ENCODE peak calls at places on chromosomes 11 and 22, in six cellular contexts. One of them, this sample, is unnamed. For H3K36me3, the result is how much of the 10 kb centered on the place peaks cover.

GRCh38 chr11:107808526-107808925 is 50.1 kb downstream of the SLC35F2 start:
- DNase-seq in endothelial cell of umbilical vein: no peak
- DNase-seq in prostate gland: no peak
- DNase-seq in suprapubic skin: no peak
- DNase-seq in sigmoid colon: no peak
- DNase-seq in transverse colon: no peak
- DNase-seq in this sample: no peak

GRCh38 chr11:57349491-57350274 is 11.5 kb downstream of the P2RX3 start:
- DNase-seq in endothelial cell of umbilical vein: peak
- DNase-seq in prostate gland: peak
- DNase-seq in suprapubic skin: peak
- DNase-seq in sigmoid colon: peak
- DNase-seq in transverse colon: peak
- DNase-seq in this sample: peak

GRCh38 chr11:133797542-133797941 is 47.8 kb downstream of the SPATA19 start:
- DNase-seq in endothelial cell of umbilical vein: no peak
- DNase-seq in prostate gland: peak
- DNase-seq in suprapubic skin: no peak
- DNase-seq in sigmoid colon: no peak
- DNase-seq in transverse colon: no peak
- DNase-seq in this sample: no peak

GRCh38 chr11:58675344-58676155 is 53.1 kb downstream of the CNTF start:
- DNase-seq in endothelial cell of umbilical vein: peak
- DNase-seq in prostate gland: peak
- DNase-seq in suprapubic skin: no peak
- DNase-seq in sigmoid colon: peak
- DNase-seq in transverse colon: peak
- DNase-seq in this sample: peak

GRCh38 chr11:123272565-123272964 is 77.5 kb upstream of the CLMP start:
- DNase-seq in endothelial cell of umbilical vein: no peak
- DNase-seq in prostate gland: no peak
- DNase-seq in suprapubic skin: no peak
- DNase-seq in sigmoid colon: no peak
- DNase-seq in transverse colon: no peak
- DNase-seq in this sample: no peak

GRCh38 chr11:64094463-64095223 is 58.9 kb downstream of the FLRT1 start:
- DNase-seq in endothelial cell of umbilical vein: peak
- DNase-seq in prostate gland: no peak
- DNase-seq in suprapubic skin: no peak
- DNase-seq in sigmoid colon: peak
- DNase-seq in transverse colon: peak
- DNase-seq in this sample: peak

GRCh38 chr11:44398266-44399045 is 88.5 kb upstream of the ALX4 start:
- DNase-seq in endothelial cell of umbilical vein: no peak
- DNase-seq in prostate gland: no peak
- DNase-seq in suprapubic skin: peak
- DNase-seq in sigmoid colon: no peak
- DNase-seq in transverse colon: no peak
- DNase-seq in this sample: no peak

GRCh38 chr11:121117753-121118152 is 16.7 kb downstream of the TECTA start:
- DNase-seq in endothelial cell of umbilical vein: peak
- DNase-seq in prostate gland: no peak
- DNase-seq in suprapubic skin: no peak
- DNase-seq in sigmoid colon: no peak
- DNase-seq in transverse colon: no peak
- DNase-seq in this sample: no peak

GRCh38 chr22:20829735-20830134 is 28.9 kb downstream of the PI4KA start:
- DNase-seq in endothelial cell of umbilical vein: no peak
- DNase-seq in prostate gland: no peak
- DNase-seq in suprapubic skin: no peak
- DNase-seq in sigmoid colon: no peak
- DNase-seq in transverse colon: no peak
- DNase-seq in this sample: no peak

GRCh38 chr22:42704896-42705295 is 15.8 kb downstream of the A4GALT start:
- DNase-seq in endothelial cell of umbilical vein: no peak
- DNase-seq in prostate gland: no peak
- DNase-seq in suprapubic skin: no peak
- DNase-seq in sigmoid colon: no peak
- DNase-seq in transverse colon: no peak
- DNase-seq in this sample: no peak

GRCh38 chr11:65743928-65744698 is 23.5 kb upstream of the RNASEH2C start:
- DNase-seq in endothelial cell of umbilical vein: peak
- DNase-seq in prostate gland: no peak
- DNase-seq in suprapubic skin: no peak
- DNase-seq in sigmoid colon: no peak
- DNase-seq in transverse colon: peak
- DNase-seq in this sample: peak
- TF ChIP-seq CTCF in endothelial cell of umbilical vein: peak
- TF ChIP-seq CTCF in prostate gland: no peak
- TF ChIP-seq CTCF in suprapubic skin: peak
- TF ChIP-seq CTCF in sigmoid colon: no peak
- TF ChIP-seq CTCF in transverse colon: peak
- TF ChIP-seq CTCF in this sample: peak

GRCh38 chr22:45448431-45448830 is 34.9 kb downstream of the RIBC2 start:
- DNase-seq in endothelial cell of umbilical vein: no peak
- DNase-seq in prostate gland: no peak
- DNase-seq in suprapubic skin: peak
- DNase-seq in sigmoid colon: peak
- DNase-seq in transverse colon: no peak
- DNase-seq in this sample: no peak
- H3K36me3 ChIP-seq in endothelial cell of umbilical vein: under half
- H3K36me3 ChIP-seq in prostate gland: under half
- H3K36me3 ChIP-seq in suprapubic skin: under half
- H3K36me3 ChIP-seq in sigmoid colon: under half
- H3K36me3 ChIP-seq in transverse colon: under half
- H3K36me3 ChIP-seq in this sample: under half

DNA sequence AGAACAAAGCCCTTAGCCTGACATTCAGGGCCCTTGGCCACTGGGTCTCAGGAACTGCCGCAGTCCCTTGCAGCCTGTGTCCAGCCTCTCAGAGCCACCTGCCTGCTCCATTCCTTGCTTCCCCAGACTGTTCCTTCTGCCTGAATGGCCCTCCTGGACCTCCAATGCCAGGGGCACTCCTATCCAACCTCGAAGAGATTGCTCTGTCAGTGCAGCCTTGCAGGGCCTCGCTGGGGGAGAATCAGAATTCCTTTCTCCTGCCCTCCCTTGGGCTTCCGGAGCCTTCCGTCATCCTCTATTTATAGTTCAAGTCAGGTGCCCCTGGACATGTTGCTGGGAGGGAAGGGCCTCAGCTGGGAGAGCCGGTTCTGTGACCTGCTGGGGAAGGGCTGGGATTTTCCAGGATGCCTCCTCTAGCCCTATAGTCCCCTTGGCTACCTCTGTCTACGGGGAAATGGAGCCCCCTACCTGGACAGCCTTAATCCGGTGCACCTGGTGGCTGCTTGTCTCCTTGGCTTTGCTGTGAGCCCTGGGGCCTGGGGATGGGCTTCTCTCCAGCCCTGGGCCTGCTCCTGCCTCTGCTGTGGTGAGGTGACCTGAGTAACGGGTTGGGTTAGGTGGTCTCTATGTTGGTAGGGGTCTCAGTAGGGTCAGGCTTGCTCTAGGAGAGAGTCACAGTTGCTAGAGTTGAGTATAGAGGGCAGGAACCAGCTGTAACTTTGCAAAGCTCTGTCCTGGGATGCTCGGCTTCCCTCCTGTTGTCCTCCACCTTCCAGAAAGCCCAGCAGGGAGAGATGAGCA is 45.9 kb upstream of the SYT7 start:
- DNase-seq in endothelial cell of umbilical vein: no peak
- DNase-seq in prostate gland: peak
- DNase-seq in suprapubic skin: no peak
- DNase-seq in sigmoid colon: no peak
- DNase-seq in transverse colon: peak
- DNase-seq in this sample: no peak
- TF ChIP-seq CTCF in endothelial cell of umbilical vein: no peak
- TF ChIP-seq CTCF in prostate gland: no peak
- TF ChIP-seq CTCF in suprapubic skin: no peak
- TF ChIP-seq CTCF in sigmoid colon: no peak
- TF ChIP-seq CTCF in transverse colon: no peak
- TF ChIP-seq CTCF in this sample: no peak

GRCh38 chr22:41657709-41658108 is 31.0 kb downstream of the SNU13 start:
- DNase-seq in endothelial cell of umbilical vein: no peak
- DNase-seq in prostate gland: no peak
- DNase-seq in suprapubic skin: no peak
- DNase-seq in sigmoid colon: no peak
- DNase-seq in transverse colon: no peak
- DNase-seq in this sample: no peak
- H3K36me3 ChIP-seq in endothelial cell of umbilical vein: under half
- H3K36me3 ChIP-seq in prostate gland: under half
- H3K36me3 ChIP-seq in suprapubic skin: half or more
- H3K36me3 ChIP-seq in sigmoid colon: half or more
- H3K36me3 ChIP-seq in transverse colon: under half
- H3K36me3 ChIP-seq in this sample: half or more

GRCh38 chr11:61617515-61617914 is 36.6 kb upstream of the SYT7 start:
- DNase-seq in endothelial cell of umbilical vein: no peak
- DNase-seq in prostate gland: no peak
- DNase-seq in suprapubic skin: no peak
- DNase-seq in sigmoid colon: no peak
- DNase-seq in transverse colon: no peak
- DNase-seq in this sample: no peak
- TF ChIP-seq CTCF in endothelial cell of umbilical vein: no peak
- TF ChIP-seq CTCF in prostate gland: no peak
- TF ChIP-seq CTCF in suprapubic skin: no peak
- TF ChIP-seq CTCF in sigmoid colon: no peak
- TF ChIP-seq CTCF in transverse colon: no peak
- TF ChIP-seq CTCF in this sample: no peak

DNA sequence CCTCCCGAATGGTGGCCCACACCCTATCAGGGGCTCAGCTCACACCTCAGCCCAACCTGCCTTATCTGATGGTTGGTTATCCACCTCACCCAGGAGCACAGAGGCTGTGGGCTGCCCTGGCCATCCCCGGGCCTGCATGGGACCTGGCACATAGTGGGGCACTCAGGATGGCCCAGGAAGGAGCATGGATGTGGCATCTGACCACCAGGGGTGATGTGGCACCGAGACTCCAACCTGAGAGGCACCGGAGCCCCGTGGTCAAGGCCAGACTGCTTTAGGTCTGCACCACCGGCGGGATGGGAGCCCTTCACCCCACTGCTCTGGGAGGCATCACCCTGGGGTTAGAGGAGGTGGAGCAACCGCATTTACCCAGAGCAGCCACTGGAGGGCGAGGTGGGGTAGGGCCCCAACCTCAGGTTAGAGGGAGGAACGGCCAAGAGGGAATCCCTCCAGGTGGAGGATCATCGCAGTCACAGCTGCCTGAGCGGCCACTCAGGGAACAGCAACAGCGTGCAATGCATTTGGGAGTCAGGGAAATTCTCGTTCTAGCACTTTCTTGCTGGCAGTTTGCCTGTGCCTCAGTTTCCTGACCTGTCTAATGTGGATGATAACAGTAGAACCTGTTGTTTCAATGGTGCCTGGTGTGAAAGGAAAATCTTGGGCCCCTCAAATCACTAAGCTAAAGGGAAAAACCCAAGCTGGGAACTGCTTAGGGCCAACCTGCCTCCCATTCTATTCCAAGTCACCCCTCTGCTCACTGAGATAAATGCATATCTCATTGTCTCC is 52.9 kb upstream of the CARS1 start:
- DNase-seq in endothelial cell of umbilical vein: peak
- DNase-seq in prostate gland: peak
- DNase-seq in suprapubic skin: peak
- DNase-seq in sigmoid colon: peak
- DNase-seq in transverse colon: peak
- DNase-seq in this sample: peak
- H3K36me3 ChIP-seq in endothelial cell of umbilical vein: under half
- H3K36me3 ChIP-seq in prostate gland: under half
- H3K36me3 ChIP-seq in suprapubic skin: under half
- H3K36me3 ChIP-seq in sigmoid colon: under half
- H3K36me3 ChIP-seq in transverse colon: under half
- H3K36me3 ChIP-seq in this sample: under half

GRCh38 chr11:126333142-126333541 is 22.3 kb upstream of the ST3GAL4 start:
- DNase-seq in endothelial cell of umbilical vein: no peak
- DNase-seq in prostate gland: no peak
- DNase-seq in suprapubic skin: no peak
- DNase-seq in sigmoid colon: no peak
- DNase-seq in transverse colon: no peak
- DNase-seq in this sample: no peak
- TF ChIP-seq CTCF in endothelial cell of umbilical vein: no peak
- TF ChIP-seq CTCF in prostate gland: no peak
- TF ChIP-seq CTCF in suprapubic skin: no peak
- TF ChIP-seq CTCF in sigmoid colon: no peak
- TF ChIP-seq CTCF in transverse colon: no peak
- TF ChIP-seq CTCF in this sample: no peak

GRCh38 chr22:46993626-46994025 is 231.2 kb downstream of the TBC1D22A start:
- DNase-seq in endothelial cell of umbilical vein: no peak
- DNase-seq in prostate gland: peak
- DNase-seq in suprapubic skin: no peak
- DNase-seq in sigmoid colon: no peak
- DNase-seq in transverse colon: no peak
- DNase-seq in this sample: no peak

GRCh38 chr22:46991666-46992065 is 229.2 kb downstream of the TBC1D22A start:
- DNase-seq in endothelial cell of umbilical vein: no peak
- DNase-seq in prostate gland: no peak
- DNase-seq in suprapubic skin: no peak
- DNase-seq in sigmoid colon: no peak
- DNase-seq in transverse colon: no peak
- DNase-seq in this sample: no peak

GRCh38 chr22:46992121-46992731 is 229.8 kb downstream of the TBC1D22A start:
- DNase-seq in endothelial cell of umbilical vein: no peak
- DNase-seq in prostate gland: no peak
- DNase-seq in suprapubic skin: no peak
- DNase-seq in sigmoid colon: no peak
- DNase-seq in transverse colon: no peak
- DNase-seq in this sample: no peak

GRCh38 chr22:46994265-46994664 is 231.8 kb downstream of the TBC1D22A start:
- DNase-seq in endothelial cell of umbilical vein: no peak
- DNase-seq in prostate gland: no peak
- DNase-seq in suprapubic skin: no peak
- DNase-seq in sigmoid colon: peak
- DNase-seq in transverse colon: no peak
- DNase-seq in this sample: no peak

DNA sequence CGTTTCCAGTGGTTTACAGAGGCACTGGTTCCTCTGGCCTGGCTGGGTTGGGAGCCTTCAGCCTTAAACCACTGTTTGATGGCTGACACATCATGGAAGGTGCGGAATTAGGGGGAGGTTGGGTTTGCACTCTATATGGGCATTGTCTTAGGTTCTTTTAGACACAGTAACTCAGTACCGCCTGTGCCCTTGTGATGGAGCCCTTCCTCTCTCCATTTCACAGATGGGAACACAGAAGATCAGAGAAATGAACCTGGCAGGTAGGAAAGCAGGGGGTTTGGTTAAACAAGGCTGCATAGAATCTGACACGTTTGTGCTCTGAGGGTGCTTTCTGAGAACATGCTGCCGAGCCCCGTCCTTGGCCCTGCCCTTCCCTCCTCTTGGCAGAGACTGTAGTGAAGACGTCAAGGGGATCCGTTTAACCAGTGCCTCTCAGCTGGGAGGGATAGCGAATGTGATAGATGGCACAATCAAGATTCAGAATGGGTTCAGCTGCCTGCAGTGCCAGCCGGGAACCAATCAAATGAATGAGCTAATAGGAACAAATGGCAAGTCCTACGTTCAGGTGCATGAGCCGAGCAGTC is 228.6 kb downstream of the TBC1D22A start:
- DNase-seq in endothelial cell of umbilical vein: no peak
- DNase-seq in prostate gland: no peak
- DNase-seq in suprapubic skin: no peak
- DNase-seq in sigmoid colon: no peak
- DNase-seq in transverse colon: no peak
- DNase-seq in this sample: no peak
- H3K36me3 ChIP-seq in endothelial cell of umbilical vein: under half
- H3K36me3 ChIP-seq in prostate gland: under half
- H3K36me3 ChIP-seq in suprapubic skin: under half
- H3K36me3 ChIP-seq in sigmoid colon: under half
- H3K36me3 ChIP-seq in transverse colon: under half
- H3K36me3 ChIP-seq in this sample: under half

This sample was measured in adrenal gland.